ENCODE peak calls at places on chromosome 21, in six cellular contexts. E, P, H, Y, O and V are unnamed samples.
A peak's percentile ranks its signal among the peaks of the same experiment; 100 is the strongest.

GRCh38 chr21:33897739-33898138 is 17.9 kb downstream of the ATP5PO start:
- DNase-seq in E (no peak), P (no peak), H (no peak), Y (no peak), O (no peak), V (no peak)

GRCh38 chr21:41752231-41752681 is 14.6 kb downstream of the RIPK4 start:
- DNase-seq in E (no peak), P (no peak), H (no peak), Y (no peak), O (no peak), V (no peak)

GRCh38 chr21:37829447-37829846 is 86.8 kb downstream of the KCNJ6 start:
- DNase-seq in E (no peak), P (no peak), H (no peak), Y (peak; percentile 76), O (no peak), V (no peak)

GRCh38 chr21:42411197-42411869 is 7.6 kb downstream of the UBASH3A start:
- DNase-seq in E (peak; percentile 32), P (no peak), H (no peak), Y (no peak), O (no peak), V (no peak)

GRCh38 chr21:42215942-42216725 is 2.8 kb upstream of the ABCG1 start:
- DNase-seq in E (no peak), P (peak; percentile 33), H (no peak), Y (no peak), O (no peak), V (no peak)

GRCh38 chr21:16046625-16047340 is 317.0 kb downstream of the USP25 start:
- DNase-seq in E (no peak), P (no peak), H (no peak), Y (no peak), O (no peak), V (no peak)

GRCh38 chr21:42614811-42615342 is 38.5 kb upstream of the PDE9A start:
- DNase-seq in E (peak; percentile 33), P (no peak), H (no peak), Y (peak; percentile 50), O (peak; percentile 81), V (peak; percentile 62)

GRCh38 chr21:38273745-38274544 is 17.2 kb downstream of the KCNJ15 start:
- DNase-seq in E (no peak), P (no peak), H (no peak), Y (no peak), O (no peak), V (no peak)

GRCh38 chr21:42125571-42126544 is 54.7 kb downstream of the UMODL1 start:
- DNase-seq in E (no peak), P (no peak), H (no peak), Y (no peak), O (no peak), V (peak; percentile 76)

GRCh38 chr21:42061866-42062542 is 9.1 kb upstream of the UMODL1 start:
- DNase-seq in E (peak; percentile 77), P (no peak), H (peak; percentile 7), Y (no peak), O (no peak), V (no peak)

GRCh38 chr21:26719750-26720149 is 125.5 kb downstream of the ADAMTS1 start:
- DNase-seq in E (no peak), P (no peak), H (no peak), Y (no peak), O (no peak), V (no peak)

GRCh38 chr21:26966978-26967913 is at the start of gene ADAMTS5:
- DNase-seq in E (no peak), P (peak; percentile 70), H (peak; percentile 69), Y (peak; percentile 28), O (peak; percentile 5), V (no peak)

GRCh38 chr21:15631342-15631741 is 98.4 kb upstream of the USP25 start:
- DNase-seq in E (no peak), P (no peak), H (no peak), Y (no peak), O (no peak), V (no peak)

GRCh38 chr21:44456915-44457736 is 1.8 kb downstream of the LRRC3 start:
- DNase-seq in E (no peak), P (peak; percentile 62), H (peak; percentile 19), Y (no peak), O (no peak), V (no peak)

GRCh38 chr21:16305686-16306085 is 575.9 kb downstream of the USP25 start:
- DNase-seq in E (no peak), P (no peak), H (no peak), Y (no peak), O (no peak), V (no peak)

GRCh38 chr21:43307677-43308070 is 119.3 kb downstream of the SIK1 start:
- DNase-seq in E (no peak), P (no peak), H (no peak), Y (no peak), O (no peak), V (no peak)

GRCh38 chr21:37181059-37181458 is 86.1 kb downstream of the VPS26C start:
- DNase-seq in E (no peak), P (no peak), H (no peak), Y (no peak), O (no peak), V (no peak)

GRCh38 chr21:33655591-33656221 is 13.4 kb downstream of the ITSN1 start:
- DNase-seq in E (no peak), P (no peak), H (no peak), Y (peak; percentile 25), O (no peak), V (peak; percentile 49)

GRCh38 chr21:35995522-35996088 is 64.7 kb downstream of the SETD4 start:
- DNase-seq in E (no peak), P (no peak), H (no peak), Y (no peak), O (no peak), V (no peak)

GRCh38 chr21:42102063-42102462 is 30.9 kb downstream of the UMODL1 start:
- DNase-seq in E (no peak), P (no peak), H (no peak), Y (peak; percentile 38), O (no peak), V (no peak)

GRCh38 chr21:35198004-35198403 is 148.9 kb upstream of the RUNX1 start:
- DNase-seq in E (no peak), P (no peak), H (no peak), Y (no peak), O (no peak), V (no peak)

GRCh38 chr21:38798481-38798882 is 7.2 kb upstream of the ETS2 start:
- DNase-seq in E (no peak), P (peak; percentile 62), H (no peak), Y (peak; percentile 81), O (no peak), V (no peak)

GRCh38 chr21:45584786-45585185 is 42.5 kb upstream of the SLC19A1 start:
- DNase-seq in E (no peak), P (peak; percentile 54), H (no peak), Y (no peak), O (no peak), V (no peak)
- H3K9me3 ChIP-seq in E (peaks cover 15% of the 10 kb centered on the region), P (peaks cover 13% of the 10 kb centered on the region), H (peaks cover 6% of the 10 kb centered on the region), Y (no peaks in the 10 kb centered on the region), O (no peaks in the 10 kb centered on the region), V (peaks cover 11% of the 10 kb centered on the region)

GRCh38 chr21:20260124-20260523 is 738.1 kb upstream of the NCAM2 start:
- DNase-seq in E (no peak), P (no peak), H (no peak), Y (no peak), O (no peak), V (no peak)

GRCh38 chr21:20254964-20255363 is 743.2 kb upstream of the NCAM2 start:
- DNase-seq in E (no peak), P (no peak), H (no peak), Y (no peak), O (no peak), V (no peak)

GRCh38 chr21:20257052-20257451 is 741.2 kb upstream of the NCAM2 start:
- DNase-seq in E (no peak), P (no peak), H (no peak), Y (no peak), O (no peak), V (no peak)

GRCh38 chr21:20258542-20258941 is 739.7 kb upstream of the NCAM2 start:
- DNase-seq in E (no peak), P (no peak), H (no peak), Y (no peak), O (no peak), V (no peak)

GRCh38 chr21:20259035-20259867 is 739.0 kb upstream of the NCAM2 start:
- DNase-seq in E (no peak), P (no peak), H (no peak), Y (no peak), O (no peak), V (no peak)
- TF ChIP-seq CTCF in E (no peak), P (no peak), H (no peak), Y (no peak), O (no peak), V (no peak)

GRCh38 chr21:30146558-30147282 is 19.9 kb downstream of the CLDN17 start:
- DNase-seq in E (no peak), P (no peak), H (no peak), Y (no peak), O (peak; percentile 60), V (no peak)
- H3K27ac ChIP-seq in E (no peak overlapping the region), P (no peak overlapping the region), H (no peak overlapping the region), Y (no peak overlapping the region), O (no peak overlapping the region), V (no peak overlapping the region)

GRCh38 chr21:23900727-23901126 is 1706.6 kb downstream of the MRPL39 start:
- DNase-seq in E (no peak), P (no peak), H (no peak), Y (no peak), O (no peak), V (no peak)

GRCh38 chr21:23899561-23899960 is 1707.7 kb downstream of the MRPL39 start:
- DNase-seq in E (no peak), P (no peak), H (no peak), Y (no peak), O (no peak), V (no peak)
- H3K9me3 ChIP-seq in E (no peaks in the 10 kb centered on the region), P (no peaks in the 10 kb centered on the region), H (no peaks in the 10 kb centered on the region), Y (no peaks in the 10 kb centered on the region), O (no peaks in the 10 kb centered on the region), V (no peaks in the 10 kb centered on the region)

DNA sequence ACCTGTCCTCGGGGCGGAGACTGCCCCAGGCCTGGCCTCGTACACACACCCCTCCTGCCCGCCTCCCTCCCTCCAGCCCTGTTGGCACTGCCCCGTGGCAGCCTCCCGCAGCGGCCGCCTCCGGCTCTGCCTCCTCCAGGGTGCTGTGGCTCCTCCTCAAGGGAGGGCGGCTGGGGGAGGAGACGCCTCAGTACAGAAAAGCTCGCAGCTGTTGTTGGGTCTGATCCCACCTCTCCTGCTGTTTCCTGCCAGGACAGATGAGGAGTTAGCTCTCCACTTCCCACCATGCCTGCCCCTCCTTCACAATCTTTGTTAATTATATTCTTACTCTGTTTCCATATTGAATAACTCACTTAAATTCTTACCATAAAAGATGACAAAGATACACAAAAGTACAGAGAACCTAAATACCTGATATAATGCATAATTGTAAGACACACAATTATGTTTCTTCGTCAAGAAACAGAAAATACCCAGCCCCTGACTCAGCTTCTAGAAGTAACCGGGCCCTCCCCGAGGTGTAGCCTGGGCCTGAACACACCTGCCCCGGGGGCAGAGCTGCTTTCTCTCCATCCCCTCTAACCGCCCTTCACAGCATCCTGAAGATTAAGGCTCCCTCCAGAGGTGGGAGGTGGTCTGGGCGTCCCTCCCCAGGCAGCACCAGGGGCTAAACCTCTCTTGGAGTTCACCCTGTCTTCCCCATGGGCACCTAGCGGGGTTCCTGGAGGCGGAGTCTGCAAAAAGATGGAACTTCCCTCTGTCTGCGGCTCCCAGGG is 30.6 kb upstream of the COL6A1 start:
- DNase-seq in E (no peak), P (peak; percentile 90), H (peak; percentile 70), Y (peak; percentile 26), O (peak; percentile 44), V (no peak)
- TF ChIP-seq CTCF in E (no peak), P (no peak), H (no peak), Y (no peak), O (no peak), V (no peak)